ENCODE peak calls at places on chromosome 11, in eight cellular contexts. One of them, this sample, is unnamed.

GRCh38 chr11:32892355-32893090 is at the start of gene QSER1:
- DNase-seq in GM04503: no peak
- DNase-seq in stimulated activated CD8-positive, alpha-beta memory T cell treated with anti-CD3 and anti-CD28 coated beads, Interleukin-7, amount 100 ng/mL, for 1 hour: peak; percentile 36
- DNase-seq in AG10803: peak; percentile 59
- DNase-seq in NCI-H1417: peak; percentile 88
- DNase-seq in NCI-H1930: peak; percentile 75
- DNase-seq in left cardiac atrium: peak; percentile 78
- DNase-seq in LHCN-M2: peak; percentile 52
- DNase-seq in this sample: peak; percentile 41

GRCh38 chr11:58039589-58039988 is 8.8 kb downstream of the OR6Q1 start:
- DNase-seq in GM04503: no peak
- DNase-seq in stimulated activated CD8-positive, alpha-beta memory T cell treated with anti-CD3 and anti-CD28 coated beads, Interleukin-7, amount 100 ng/mL, for 1 hour: no peak
- DNase-seq in AG10803: no peak
- DNase-seq in NCI-H1417: no peak
- DNase-seq in NCI-H1930: no peak
- DNase-seq in left cardiac atrium: no peak
- DNase-seq in LHCN-M2: no peak
- DNase-seq in this sample: no peak

GRCh38 chr11:119919656-119920055 is 190.7 kb upstream of the NECTIN1 start:
- DNase-seq in GM04503: no peak
- DNase-seq in stimulated activated CD8-positive, alpha-beta memory T cell treated with anti-CD3 and anti-CD28 coated beads, Interleukin-7, amount 100 ng/mL, for 1 hour: no peak
- DNase-seq in AG10803: no peak
- DNase-seq in NCI-H1417: no peak
- DNase-seq in NCI-H1930: no peak
- DNase-seq in left cardiac atrium: no peak
- DNase-seq in LHCN-M2: no peak
- DNase-seq in this sample: no peak

GRCh38 chr11:130449996-130450419 is 1.6 kb downstream of the ADAMTS15 start:
- DNase-seq in GM04503: no peak
- DNase-seq in stimulated activated CD8-positive, alpha-beta memory T cell treated with anti-CD3 and anti-CD28 coated beads, Interleukin-7, amount 100 ng/mL, for 1 hour: no peak
- DNase-seq in AG10803: peak; percentile 39
- DNase-seq in NCI-H1417: peak; percentile 51
- DNase-seq in NCI-H1930: no peak
- DNase-seq in left cardiac atrium: peak; percentile 91
- DNase-seq in LHCN-M2: no peak
- DNase-seq in this sample: peak; percentile 82

GRCh38 chr11:32311351-32312077 is 123.8 kb downstream of the WT1 start:
- DNase-seq in GM04503: no peak
- DNase-seq in stimulated activated CD8-positive, alpha-beta memory T cell treated with anti-CD3 and anti-CD28 coated beads, Interleukin-7, amount 100 ng/mL, for 1 hour: no peak
- DNase-seq in AG10803: no peak
- DNase-seq in NCI-H1417: no peak
- DNase-seq in NCI-H1930: no peak
- DNase-seq in left cardiac atrium: no peak
- DNase-seq in LHCN-M2: no peak
- DNase-seq in this sample: no peak

GRCh38 chr11:90229791-90230190 is 6.9 kb upstream of the CHORDC1 start:
- DNase-seq in GM04503: no peak
- DNase-seq in stimulated activated CD8-positive, alpha-beta memory T cell treated with anti-CD3 and anti-CD28 coated beads, Interleukin-7, amount 100 ng/mL, for 1 hour: no peak
- DNase-seq in AG10803: no peak
- DNase-seq in NCI-H1417: no peak
- DNase-seq in NCI-H1930: no peak
- DNase-seq in left cardiac atrium: no peak
- DNase-seq in LHCN-M2: peak; percentile 23
- DNase-seq in this sample: peak; percentile 23

GRCh38 chr11:118885319-118885718 is 1.6 kb downstream of the CXCR5 start:
- DNase-seq in GM04503: no peak
- DNase-seq in stimulated activated CD8-positive, alpha-beta memory T cell treated with anti-CD3 and anti-CD28 coated beads, Interleukin-7, amount 100 ng/mL, for 1 hour: no peak
- DNase-seq in AG10803: no peak
- DNase-seq in NCI-H1417: no peak
- DNase-seq in NCI-H1930: no peak
- DNase-seq in left cardiac atrium: no peak
- DNase-seq in LHCN-M2: no peak
- DNase-seq in this sample: no peak

GRCh38 chr11:57562596-57562995 is 4.9 kb downstream of the UBE2L6 start:
- DNase-seq in GM04503: no peak
- DNase-seq in stimulated activated CD8-positive, alpha-beta memory T cell treated with anti-CD3 and anti-CD28 coated beads, Interleukin-7, amount 100 ng/mL, for 1 hour: no peak
- DNase-seq in AG10803: no peak
- DNase-seq in NCI-H1417: no peak
- DNase-seq in NCI-H1930: no peak
- DNase-seq in left cardiac atrium: no peak
- DNase-seq in LHCN-M2: no peak
- DNase-seq in this sample: no peak

GRCh38 chr11:5620606-5621521 is 3.9 kb upstream of the TRIM34 start:
- DNase-seq in GM04503: peak; percentile 68
- DNase-seq in stimulated activated CD8-positive, alpha-beta memory T cell treated with anti-CD3 and anti-CD28 coated beads, Interleukin-7, amount 100 ng/mL, for 1 hour: no peak
- DNase-seq in AG10803: peak; percentile 85
- DNase-seq in NCI-H1417: peak; percentile 1
- DNase-seq in NCI-H1930: no peak
- DNase-seq in left cardiac atrium: no peak
- DNase-seq in LHCN-M2: peak; percentile 90
- DNase-seq in this sample: peak; percentile 95

GRCh38 chr11:123438191-123438627 is 8.1 kb downstream of the GRAMD1B start:
- DNase-seq in GM04503: no peak
- DNase-seq in stimulated activated CD8-positive, alpha-beta memory T cell treated with anti-CD3 and anti-CD28 coated beads, Interleukin-7, amount 100 ng/mL, for 1 hour: no peak
- DNase-seq in AG10803: peak; percentile 64
- DNase-seq in NCI-H1417: no peak
- DNase-seq in NCI-H1930: no peak
- DNase-seq in left cardiac atrium: no peak
- DNase-seq in LHCN-M2: no peak
- DNase-seq in this sample: peak; percentile 17

GRCh38 chr11:2380807-2381350 is 3.8 kb downstream of the CD81 start:
- DNase-seq in GM04503: no peak
- DNase-seq in stimulated activated CD8-positive, alpha-beta memory T cell treated with anti-CD3 and anti-CD28 coated beads, Interleukin-7, amount 100 ng/mL, for 1 hour: no peak
- DNase-seq in AG10803: no peak
- DNase-seq in NCI-H1417: no peak
- DNase-seq in NCI-H1930: no peak
- DNase-seq in left cardiac atrium: peak; percentile 92
- DNase-seq in LHCN-M2: no peak
- DNase-seq in this sample: no peak

GRCh38 chr11:10537587-10537986 is 3.4 kb downstream of the RNF141 start:
- DNase-seq in GM04503: no peak
- DNase-seq in stimulated activated CD8-positive, alpha-beta memory T cell treated with anti-CD3 and anti-CD28 coated beads, Interleukin-7, amount 100 ng/mL, for 1 hour: no peak
- DNase-seq in AG10803: no peak
- DNase-seq in NCI-H1417: no peak
- DNase-seq in NCI-H1930: no peak
- DNase-seq in left cardiac atrium: no peak
- DNase-seq in LHCN-M2: no peak
- DNase-seq in this sample: no peak

GRCh38 chr11:26229270-26229669 is 102.7 kb upstream of the ANO3 start:
- DNase-seq in GM04503: no peak
- DNase-seq in stimulated activated CD8-positive, alpha-beta memory T cell treated with anti-CD3 and anti-CD28 coated beads, Interleukin-7, amount 100 ng/mL, for 1 hour: no peak
- DNase-seq in AG10803: peak; percentile 59
- DNase-seq in NCI-H1417: no peak
- DNase-seq in NCI-H1930: no peak
- DNase-seq in left cardiac atrium: no peak
- DNase-seq in LHCN-M2: peak; percentile 67
- DNase-seq in this sample: peak; percentile 98

GRCh38 chr11:134026655-134027343 is 42.1 kb upstream of the JAM3 start:
- DNase-seq in GM04503: no peak
- DNase-seq in stimulated activated CD8-positive, alpha-beta memory T cell treated with anti-CD3 and anti-CD28 coated beads, Interleukin-7, amount 100 ng/mL, for 1 hour: no peak
- DNase-seq in AG10803: no peak
- DNase-seq in NCI-H1417: peak; percentile 99
- DNase-seq in NCI-H1930: no peak
- DNase-seq in left cardiac atrium: no peak
- DNase-seq in LHCN-M2: no peak
- DNase-seq in this sample: no peak

GRCh38 chr11:72220696-72221363 is 3.7 kb upstream of the INPPL1 start:
- DNase-seq in GM04503: no peak
- DNase-seq in stimulated activated CD8-positive, alpha-beta memory T cell treated with anti-CD3 and anti-CD28 coated beads, Interleukin-7, amount 100 ng/mL, for 1 hour: no peak
- DNase-seq in AG10803: no peak
- DNase-seq in NCI-H1417: peak; percentile 46
- DNase-seq in NCI-H1930: no peak
- DNase-seq in left cardiac atrium: peak; percentile 17
- DNase-seq in LHCN-M2: no peak
- DNase-seq in this sample: no peak